ENCODE peak calls at places on chromosomes 7 and 10, in four cellular contexts. M, N, Y and A are unnamed samples.

GRCh38 chr10:12503311-12503710 is 154.0 kb downstream of the CAMK1D start:
- DNase-seq in M (peak), N (no peak), Y (no peak), A (no peak)

GRCh38 chr10:32489935-32490334 is 44.0 kb downstream of the CCDC7 start:
- DNase-seq in M (no peak), N (no peak), Y (no peak), A (no peak)

GRCh38 chr10:59176241-59177030 is at the start of gene PHYHIPL:
- DNase-seq in M (no peak), N (no peak), Y (no peak), A (peak)

GRCh38 chr7:132771301-132771730 is 195.0 kb upstream of the PLXNA4 start:
- DNase-seq in M (peak), N (no peak), Y (no peak), A (no peak)

GRCh38 chr10:120505866-120506265 is 48.8 kb downstream of the PLPP4 start:
- DNase-seq in M (no peak), N (no peak), Y (no peak), A (no peak)

GRCh38 chr10:117386805-117387204 is 11.6 kb upstream of the PDZD8 start:
- DNase-seq in M (no peak), N (no peak), Y (no peak), A (no peak)

GRCh38 chr7:113394856-113395255 is 276.5 kb upstream of the SMIM30 start:
- DNase-seq in M (no peak), N (no peak), Y (no peak), A (no peak)

GRCh38 chr10:79488303-79488702 is 24.0 kb upstream of the EIF5AL1 start:
- DNase-seq in M (no peak), N (peak), Y (no peak), A (no peak)

GRCh38 chr7:55975944-55976633 is 11.7 kb downstream of the NIPSNAP2 start:
- DNase-seq in M (no peak), N (no peak), Y (no peak), A (no peak)

GRCh38 chr10:19832624-19833507 is 16.6 kb downstream of the PLXDC2 start:
- DNase-seq in M (no peak), N (no peak), Y (no peak), A (no peak)

GRCh38 chr7:80218723-80219122 is 84.1 kb downstream of the GNAI1 start:
- DNase-seq in M (no peak), N (no peak), Y (no peak), A (no peak)